ENCODE peak calls at places on chromosome 12, in six cellular contexts. W is gastrocnemius medialis, G is AG10803, T is cardiac muscle cell, V is A549, J is ovary. Z is an unnamed sample.

GRCh38 chr12:105841880-105842279 is 296.9 kb downstream of the NUAK1 start:
- DNase-seq in G (no peak), T (no peak), W (no peak), V (no peak), J (peak), Z (no peak)

GRCh38 chr12:104183443-104183842 is 32.1 kb upstream of the TXNRD1 start:
- DNase-seq in T (no peak), V (no peak), W (no peak), J (no peak), G (no peak), Z (no peak)

GRCh38 chr12:82931349-82932116 is 244.8 kb downstream of the TMTC2 start:
- DNase-seq in V (no peak), W (no peak), J (no peak), G (no peak), T (no peak), Z (no peak)

GRCh38 chr12:108689314-108690190 is 41.8 kb downstream of the CORO1C start:
- DNase-seq in J (no peak), V (peak), T (peak), G (peak), W (peak), Z (peak)

GRCh38 chr12:132622437-132623071 is 4.0 kb downstream of the P2RX2 start:
- DNase-seq in W (no peak), G (peak), T (no peak), J (peak), V (no peak), Z (no peak)

GRCh38 chr12:12803186-12803585 is 10.0 kb upstream of the DDX47 start:
- DNase-seq in T (no peak), V (peak), J (no peak), G (peak), W (peak), Z (peak)

GRCh38 chr12:26514364-26514763 is 318.6 kb downstream of the ITPR2 start:
- DNase-seq in V (no peak), W (no peak), T (no peak), G (peak), J (no peak), Z (no peak)

GRCh38 chr12:120093592-120094355 is 22.8 kb downstream of the RAB35 start:
- DNase-seq in G (no peak), T (peak), J (no peak), V (no peak), W (no peak), Z (no peak)

GRCh38 chr12:45756666-45757065 is 27.2 kb downstream of the ARID2 start:
- DNase-seq in W (no peak), V (no peak), T (no peak), J (no peak), G (no peak), Z (no peak)

GRCh38 chr12:113071427-113072112 is 15.0 kb downstream of the DTX1 start:
- DNase-seq in V (no peak), W (no peak), T (no peak), J (no peak), G (no peak), Z (no peak)

GRCh38 chr12:101655400-101655799 is 42.0 kb upstream of the CHPT1 start:
- DNase-seq in W (no peak), J (no peak), V (no peak), G (no peak), T (peak), Z (no peak)

GRCh38 chr12:49126852-49127763 is 4.1 kb downstream of the TUBA1B start:
- DNase-seq in J (no peak), T (no peak), G (no peak), V (peak), W (no peak), Z (no peak)

GRCh38 chr12:20194171-20194570 is 174.2 kb upstream of the PDE3A start:
- DNase-seq in V (peak), W (no peak), J (no peak), T (peak), G (peak), Z (no peak)

GRCh38 chr12:12791756-12792346 is 6.4 kb downstream of the APOLD1 start:
- DNase-seq in J (peak), T (peak), W (no peak), G (peak), V (peak), Z (no peak)

GRCh38 chr12:79409562-79409961 is 281.2 kb downstream of the PAWR start:
- DNase-seq in T (peak), V (no peak), W (no peak), G (peak), J (no peak), Z (no peak)

GRCh38 chr12:50765325-50765911 is 1.5 kb downstream of the ATF1 start:
- DNase-seq in W (peak), G (peak), V (peak), J (peak), T (peak), Z (peak)

GRCh38 chr12:95380997-95381786 is 92.8 kb upstream of the METAP2 start:
- DNase-seq in W (no peak), T (no peak), G (no peak), V (no peak), J (no peak), Z (no peak)

GRCh38 chr12:48937170-48937569 is 11.9 kb upstream of the FKBP11 start:
- DNase-seq in G (no peak), W (no peak), V (peak), J (no peak), T (no peak), Z (no peak)

GRCh38 chr12:96132819-96133218 is 61.4 kb upstream of the ELK3 start:
- DNase-seq in J (no peak), W (no peak), G (no peak), V (peak), T (no peak), Z (no peak)

GRCh38 chr12:76266797-76267196 is 81.4 kb downstream of the BBS10 start:
- DNase-seq in T (no peak), V (peak), G (peak), J (no peak), W (peak), Z (peak)

DNA sequence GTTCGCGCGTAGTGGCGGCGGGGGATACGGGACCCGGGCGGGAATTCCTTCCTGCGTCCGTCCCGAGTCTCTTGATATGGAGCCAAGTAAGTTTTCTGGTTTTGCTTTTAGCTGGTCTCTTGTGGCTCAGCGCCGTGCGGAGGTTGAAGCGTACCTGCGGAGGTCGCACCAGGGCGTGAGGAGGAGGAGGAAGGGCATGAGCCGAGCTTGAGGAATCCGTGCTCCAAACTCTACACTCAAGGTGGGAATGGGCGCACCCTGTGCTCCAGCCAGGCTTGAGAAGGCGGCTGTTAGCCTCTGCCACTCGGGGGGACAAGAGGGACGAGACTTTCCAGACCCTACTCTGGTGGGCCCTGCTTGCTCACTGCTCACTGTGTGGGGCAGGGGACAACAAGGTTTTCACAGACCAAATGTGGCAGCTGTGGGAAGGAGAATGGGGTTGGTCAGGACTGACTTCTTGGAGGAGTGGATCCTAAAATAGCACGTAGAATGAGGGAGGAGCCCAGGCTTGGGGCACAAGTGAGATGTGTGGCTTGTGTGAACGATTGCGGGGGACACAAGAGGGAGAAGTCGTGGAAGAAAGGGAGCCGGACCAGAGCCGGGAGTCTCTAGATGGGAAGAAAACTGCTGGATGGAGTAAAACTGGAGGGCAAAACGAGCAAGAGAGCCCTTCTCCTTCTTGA is 606 bp downstream of the ATG101 start:
- DNase-seq in W (no peak), T (no peak), G (no peak), V (no peak), J (no peak), Z (no peak)
- H3K4me3 ChIP-seq in W (peak), T (peak), G (peak), V (peak), J (peak), Z (peak)

GRCh38 chr12:4867384-4867783 is 42.3 kb upstream of the KCNA1 start:
- DNase-seq in T (no peak), V (no peak), W (no peak), J (no peak), G (no peak), Z (no peak)
- TF ChIP-seq CTCF in T (no peak), V (no peak), W (no peak), J (no peak), G (no peak), Z (no peak)

DNA sequence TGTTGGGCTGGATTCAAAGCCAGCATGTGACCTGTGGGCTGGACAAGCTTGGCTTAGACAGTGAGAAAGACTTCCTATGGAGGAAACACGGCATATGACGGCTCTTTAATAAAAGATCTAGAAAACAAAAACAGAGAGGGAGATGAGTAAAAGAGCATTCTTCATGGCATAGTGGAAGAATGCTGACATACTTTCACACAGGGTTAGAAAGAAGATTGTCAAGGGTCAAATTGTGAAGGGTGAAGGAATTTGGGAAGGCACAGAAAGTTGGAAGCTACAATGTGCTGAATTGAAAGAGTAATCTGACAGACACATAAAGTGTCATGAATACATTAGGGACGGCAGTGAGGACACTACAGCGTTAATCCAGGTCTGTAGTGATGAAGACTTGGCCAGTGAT is 63.4 kb downstream of the GALNT4 start:
- DNase-seq in V (no peak), T (no peak), J (no peak), W (no peak), G (peak), Z (peak)
- H3K4me3 ChIP-seq in V (no peak), T (no peak), J (no peak), W (peak), G (no peak), Z (no peak)

GRCh38 chr12:129193263-129193871 is 340.1 kb downstream of the GLT1D1 start:
- DNase-seq in W (no peak), G (no peak), J (no peak), T (no peak), V (peak), Z (no peak)
- TF ChIP-seq CTCF in W (peak), G (peak), J (no peak), T (peak), V (no peak), Z (no peak)

GRCh38 chr12:91111366-91112321 is at the start of gene LUM:
- DNase-seq in T (peak), W (peak), V (no peak), G (peak), J (peak), Z (peak)
- H3K4me3 ChIP-seq in T (no peak), W (no peak), V (no peak), G (peak), J (peak), Z (peak)

DNA sequence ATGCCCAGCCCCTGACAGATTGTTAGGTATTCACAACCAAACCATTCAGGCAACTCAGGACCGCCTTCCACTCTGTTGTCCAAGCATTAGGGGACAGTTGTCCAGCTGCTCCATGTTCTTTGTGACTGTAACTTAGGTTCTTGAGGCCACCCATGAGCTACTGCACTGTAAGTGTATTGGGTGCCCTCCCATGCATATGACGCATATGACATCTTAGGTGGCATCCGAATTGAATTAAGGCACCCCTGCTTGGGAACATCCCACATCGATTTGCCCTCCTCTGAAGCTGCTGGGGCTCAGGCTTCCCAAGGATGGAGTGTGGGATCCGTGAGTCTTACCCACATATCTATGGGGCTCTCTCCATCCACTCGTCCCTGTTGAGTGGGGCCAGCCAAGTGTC is 17.7 kb downstream of the RFLNA start:
- DNase-seq in W (no peak), T (no peak), J (no peak), V (no peak), G (no peak), Z (no peak)
- TF ChIP-seq CTCF in W (no peak), T (no peak), J (no peak), V (no peak), G (no peak), Z (no peak)

DNA sequence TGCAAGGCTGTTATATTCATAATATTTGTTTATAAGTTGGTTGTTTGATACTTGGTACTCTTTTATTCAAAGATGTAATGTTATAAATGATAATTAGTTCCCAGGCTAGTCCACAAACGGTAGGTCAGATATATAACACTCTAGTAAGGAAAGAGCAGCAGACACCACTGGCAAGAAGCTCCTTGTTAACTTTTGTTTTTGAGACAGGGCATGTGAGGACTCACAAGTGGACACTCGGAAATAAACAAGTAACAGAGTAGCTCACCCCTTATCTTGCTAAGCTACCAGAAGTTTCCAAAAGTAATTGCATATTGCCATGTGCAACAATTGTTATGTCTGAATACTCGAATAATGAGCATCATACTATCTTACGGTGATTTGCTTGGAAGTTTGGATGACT is 38.6 kb upstream of the YARS2 start:
- DNase-seq in T (no peak), V (no peak), W (no peak), J (no peak), G (no peak), Z (no peak)
- H3K4me3 ChIP-seq in T (no peak), V (no peak), W (no peak), J (no peak), G (no peak), Z (no peak)

GRCh38 chr12:47772738-47773061 is 338 bp upstream of the SLC48A1 start:
- DNase-seq in W (no peak), J (no peak), V (no peak), T (no peak), G (no peak), Z (no peak)

GRCh38 chr12:47773858-47774580 is 981 bp downstream of the SLC48A1 start:
- DNase-seq in T (no peak), G (no peak), V (no peak), W (no peak), J (no peak), Z (no peak)

GRCh38 chr12:47772094-47772660 is 861 bp upstream of the SLC48A1 start:
- DNase-seq in G (no peak), V (no peak), W (no peak), J (no peak), T (no peak), Z (no peak)

GRCh38 chr12:47774664-47775063 is 1.6 kb downstream of the SLC48A1 start:
- DNase-seq in T (no peak), J (no peak), W (no peak), G (no peak), V (no peak), Z (no peak)

GRCh38 chr12:47773062-47773857 is at the start of gene SLC48A1:
- DNase-seq in G (peak), W (peak), V (peak), J (peak), T (peak), Z (no peak)
- TF ChIP-seq CTCF in G (no peak), W (peak), V (peak), J (peak), T (peak), Z (peak)

GRCh38 chr12:16349132-16349463 is 1.7 kb downstream of the MGST1 start:
- DNase-seq in T (no peak), J (no peak), G (peak), W (peak), V (peak), Z (peak)
- H3K4me3 ChIP-seq in T (peak), J (no peak), G (peak), W (no peak), V (peak), Z (no peak)